ENCODE peak calls at places on chromosomes 5 and 9, in eight cellular contexts. S, C, R, J, P, E, U and M are unnamed samples.

GRCh38 chr9:93122721-93123221 is 11.3 kb downstream of the NINJ1 start:
- DNase-seq in S (no peak), C (no peak), R (no peak), J (no peak), P (no peak), E (no peak), U (no peak), M (peak)

GRCh38 chr5:94469889-94470288 is 148.5 kb downstream of the KIAA0825 start:
- DNase-seq in S (no peak), C (no peak), R (no peak), J (peak), P (no peak), E (no peak), U (no peak), M (no peak)

GRCh38 chr5:135323227-135323626 is 75.8 kb downstream of the MACROH2A1 start:
- DNase-seq in S (no peak), C (no peak), R (peak), J (no peak), P (no peak), E (no peak), U (no peak), M (peak)

GRCh38 chr5:147391781-147392180 is 118.1 kb downstream of the DPYSL3 start:
- DNase-seq in S (no peak), C (peak), R (no peak), J (peak), P (peak), E (no peak), U (peak), M (peak)

GRCh38 chr9:124284237-124284831 is 26.6 kb downstream of the NEK6 start:
- DNase-seq in S (no peak), C (no peak), R (no peak), J (peak), P (no peak), E (no peak), U (no peak), M (peak)

GRCh38 chr5:62068554-62068953 is 237.5 kb upstream of the KIF2A start:
- DNase-seq in S (no peak), C (no peak), R (no peak), J (no peak), P (no peak), E (no peak), U (no peak), M (no peak)

GRCh38 chr9:12185856-12186255 is 507.3 kb upstream of the TYRP1 start:
- DNase-seq in S (no peak), C (peak), R (no peak), J (no peak), P (no peak), E (no peak), U (no peak), M (no peak)

GRCh38 chr9:109401169-109401989 is 80.5 kb upstream of the EPB41L4B start:
- DNase-seq in S (no peak), C (peak), R (no peak), J (peak), P (peak), E (no peak), U (peak), M (peak)

GRCh38 chr5:176866913-176867312 is 32.2 kb downstream of the HK3 start:
- DNase-seq in S (no peak), C (no peak), R (no peak), J (no peak), P (no peak), E (no peak), U (no peak), M (no peak)

GRCh38 chr5:116455061-116455460 is 119.6 kb downstream of the SEMA6A start:
- DNase-seq in S (no peak), C (no peak), R (no peak), J (peak), P (no peak), E (no peak), U (no peak), M (peak)

GRCh38 chr9:136254381-136255165 is 9.0 kb upstream of the QSOX2 start:
- DNase-seq in S (no peak), C (peak), R (no peak), J (no peak), P (no peak), E (no peak), U (no peak), M (no peak)

GRCh38 chr9:132609829-132610228 is 27.4 kb downstream of the BARHL1 start:
- DNase-seq in S (no peak), C (peak), R (no peak), J (peak), P (no peak), E (no peak), U (no peak), M (peak)

GRCh38 chr9:80144856-80145255 is 573.1 kb downstream of the TLE4 start:
- DNase-seq in S (no peak), C (no peak), R (no peak), J (no peak), P (no peak), E (no peak), U (no peak), M (no peak)